ENCODE peak calls at places on chromosomes 3 and 15, in five cellular contexts. V, D, M, T and Z are unnamed samples.

GRCh38 chr15:57949374-57949938 is 116.1 kb downstream of the ALDH1A2 start:
- DNase-seq in V (no peak), D (no peak), M (no peak), T (no peak), Z (no peak)

GRCh38 chr3:134353831-134354611 is 20.2 kb downstream of the AMOTL2 start:
- DNase-seq in V (peak; percentile 56), D (no peak), M (no peak), T (no peak), Z (no peak)

GRCh38 chr3:146313411-146314111 is 62.7 kb upstream of the PLSCR4 start:
- DNase-seq in V (no peak), D (no peak), M (no peak), T (no peak), Z (no peak)

GRCh38 chr3:28726840-28727239 is 378.2 kb upstream of the AZI2 start:
- DNase-seq in V (peak; percentile 65), D (peak; percentile 66), M (no peak), T (no peak), Z (no peak)

GRCh38 chr3:158672293-158673176 is at the start of gene LXN:
- DNase-seq in V (peak; percentile 91), D (no peak), M (peak; percentile 23), T (peak; percentile 74), Z (peak; percentile 18)

GRCh38 chr15:60093273-60094067 is 89.4 kb downstream of the FOXB1 start:
- DNase-seq in V (no peak), D (no peak), M (no peak), T (no peak), Z (no peak)

GRCh38 chr3:112568642-112569041 is 6.8 kb downstream of the SLC35A5 start:
- DNase-seq in V (no peak), D (no peak), M (no peak), T (no peak), Z (no peak)

GRCh38 chr3:85626662-85627061 is 667.9 kb downstream of the CADM2 start:
- DNase-seq in V (no peak), D (no peak), M (no peak), T (no peak), Z (no peak)

GRCh38 chr15:96421211-96421610 is 90.7 kb downstream of the NR2F2 start:
- DNase-seq in V (no peak), D (no peak), M (no peak), T (no peak), Z (no peak)

GRCh38 chr3:55165278-55165677 is 237.4 kb upstream of the LRTM1 start:
- DNase-seq in V (no peak), D (no peak), M (no peak), T (no peak), Z (no peak)

GRCh38 chr3:30198162-30198561 is 408.2 kb upstream of the TGFBR2 start:
- DNase-seq in V (no peak), D (no peak), M (no peak), T (no peak), Z (no peak)

GRCh38 chr3:117628896-117629295 is 919.3 kb downstream of the TUSC7 start:
- DNase-seq in V (no peak), D (peak; percentile 87), M (no peak), T (no peak), Z (no peak)

GRCh38 chr3:104018541-104018940 is 1348.2 kb upstream of the ALCAM start:
- DNase-seq in V (no peak), D (no peak), M (no peak), T (no peak), Z (no peak)

GRCh38 chr15:86316216-86316615 is 236.5 kb downstream of the AGBL1 start:
- DNase-seq in V (no peak), D (no peak), M (no peak), T (no peak), Z (no peak)